ENCODE peak calls at places on chromosomes 13 and 19, in ten cellular contexts. Q is CD8-positive, alpha-beta T cell; X is stomach; U is OCI-LY7; B is heart left ventricle; G is CD8-positive, alpha-beta memory T cell; J is neural progenitor cell; A is fibroblast of lung; N is tibial nerve; V is A673. T is an unnamed sample.

GRCh38 chr19:18762125-18763023 is 28.7 kb downstream of the COMP start:
- DNase-seq in Q (no peak), X (peak; percentile 98), U (no peak), B (no peak), G (no peak), J (no peak), A (peak; percentile 72), N (peak; percentile 60), V (no peak), T (peak; percentile 96)

GRCh38 chr19:17942181-17942580 is 9.4 kb downstream of the CCDC124 start:
- DNase-seq in Q (no peak), X (no peak), U (no peak), B (no peak), G (no peak), J (no peak), A (no peak), N (no peak), V (no peak), T (no peak)

GRCh38 chr13:113989585-113990300 is 15.9 kb upstream of the C13orf46 start:
- DNase-seq in Q (no peak), X (no peak), U (no peak), B (peak; percentile 24), G (no peak), J (no peak), A (no peak), N (no peak), V (no peak), T (peak; percentile 38)

GRCh38 chr19:10510301-10510802 is 6.9 kb downstream of the S1PR5 start:
- DNase-seq in Q (peak; percentile 46), X (no peak), U (peak; percentile 44), B (no peak), G (peak; percentile 41), J (peak; percentile 64), A (no peak), N (no peak), V (peak; percentile 24), T (no peak)

GRCh38 chr19:51122112-51122981 is 2.4 kb upstream of the SIGLEC9 start:
- DNase-seq in Q (no peak), X (no peak), U (no peak), B (no peak), G (no peak), J (no peak), A (no peak), N (no peak), V (no peak), T (no peak)

GRCh38 chr13:22049384-22049783 is 378.5 kb downstream of the FGF9 start:
- DNase-seq in Q (no peak), X (no peak), U (no peak), B (no peak), G (no peak), J (no peak), A (no peak), N (no peak), V (no peak), T (no peak)

GRCh38 chr19:51742736-51743288 is 8.9 kb downstream of the FPR1 start:
- DNase-seq in Q (no peak), X (no peak), U (no peak), B (no peak), G (no peak), J (no peak), A (peak; percentile 86), N (no peak), V (no peak), T (no peak)

GRCh38 chr19:2474232-2475017 is 1.5 kb upstream of the GADD45B start:
- DNase-seq in Q (peak; percentile 66), X (peak; percentile 88), U (peak; percentile 90), B (peak; percentile 93), G (peak; percentile 84), J (peak; percentile 95), A (peak; percentile 91), N (peak; percentile 75), V (peak; percentile 95), T (peak; percentile 89)

GRCh38 chr19:15156391-15156790 is 44.4 kb downstream of the NOTCH3 start:
- DNase-seq in Q (no peak), X (no peak), U (no peak), B (no peak), G (no peak), J (no peak), A (no peak), N (no peak), V (no peak), T (no peak)

GRCh38 chr19:58552655-58553054 is 2.2 kb downstream of the CHMP2A start:
- DNase-seq in Q (no peak), X (no peak), U (no peak), B (no peak), G (no peak), J (no peak), A (no peak), N (no peak), V (no peak), T (no peak)
- H3K36me3 ChIP-seq in Q (peaks cover 59% of the 10 kb centered on the region), X (peaks cover 78% of the 10 kb centered on the region), U (peaks cover 90% of the 10 kb centered on the region), B (peaks cover 81% of the 10 kb centered on the region), G (peaks cover 61% of the 10 kb centered on the region), J (no peaks in the 10 kb centered on the region), A (peaks cover 55% of the 10 kb centered on the region), N (peaks cover 8% of the 10 kb centered on the region), V (peaks cover 65% of the 10 kb centered on the region), T (peaks cover 62% of the 10 kb centered on the region)

GRCh38 chr13:28717170-28717569 is 1.6 kb downstream of the SLC46A3 start:
- DNase-seq in Q (no peak), X (no peak), U (no peak), B (no peak), G (no peak), J (no peak), A (no peak), N (no peak), V (no peak), T (no peak)
- H3K27ac ChIP-seq in Q (no peak overlapping the region), X (peak overlapping the region; percentile 58), U (no peak overlapping the region), B (peak overlapping the region; percentile 99), G (no peak overlapping the region), J (no peak overlapping the region), A (no peak overlapping the region), N (peak overlapping the region; percentile 50), V (no peak overlapping the region), T (peak overlapping the region; percentile 69)

DNA sequence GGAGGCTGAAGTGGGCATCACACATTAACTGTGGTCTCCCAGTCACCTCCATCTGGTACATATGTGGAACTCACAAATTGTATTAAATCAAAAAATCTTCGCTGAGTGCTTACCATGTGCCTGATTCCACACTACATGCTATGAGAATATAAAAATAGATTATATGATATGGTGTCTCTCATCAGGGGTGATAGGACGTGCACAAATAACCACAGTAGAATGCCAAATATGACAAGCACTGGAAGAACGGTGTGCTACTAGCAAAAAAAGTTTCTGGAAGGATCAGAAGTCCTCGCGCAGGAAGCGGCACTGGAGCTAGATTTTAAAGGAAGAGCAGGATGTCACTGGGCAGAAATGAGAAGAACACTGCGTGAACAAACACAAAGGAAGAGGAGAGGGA is 62.3 kb downstream of the TBC1D4 start:
- DNase-seq in Q (no peak), X (no peak), U (no peak), B (no peak), G (no peak), J (no peak), A (no peak), N (no peak), V (no peak), T (no peak)
- H3K4me1 ChIP-seq in Q (no peaks in the 10 kb centered on the region), X (peaks cover 21% of the 10 kb centered on the region), U (peaks cover 100% of the 10 kb centered on the region), B (peaks cover 65% of the 10 kb centered on the region), G (no peaks in the 10 kb centered on the region), J (peaks cover 7% of the 10 kb centered on the region), A (peaks cover 8% of the 10 kb centered on the region), N (peaks cover 75% of the 10 kb centered on the region), V (no peaks in the 10 kb centered on the region), T (peaks cover 27% of the 10 kb centered on the region)

DNA sequence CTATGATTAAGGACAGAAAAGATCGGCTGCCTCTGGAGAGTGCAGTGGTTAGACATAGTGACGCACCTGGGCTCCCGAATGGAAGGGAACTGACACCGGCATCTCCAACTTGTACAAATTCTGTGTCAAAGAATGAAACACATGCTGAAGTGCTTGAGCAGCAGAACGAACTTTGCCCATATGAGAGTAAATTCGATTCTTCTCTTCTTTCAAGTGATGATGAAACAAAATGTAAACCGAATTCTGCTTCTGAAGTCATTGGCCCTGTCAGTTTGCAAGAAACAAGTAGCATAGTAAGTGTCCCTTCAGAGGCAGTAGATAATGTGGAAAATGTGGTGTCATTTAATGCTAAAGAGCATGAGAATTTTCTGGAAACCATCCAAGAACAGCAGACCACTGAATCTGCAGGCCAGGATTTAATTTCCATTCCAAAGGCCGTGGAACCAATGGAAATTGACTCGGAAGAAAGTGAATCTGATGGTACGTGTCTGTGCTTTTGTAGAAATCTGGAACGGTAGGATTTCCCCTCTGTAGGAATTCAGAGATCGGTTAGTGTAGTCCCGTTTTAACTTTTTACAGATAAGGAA is 16.9 kb downstream of the ERCC5 start:
- DNase-seq in Q (no peak), X (no peak), U (no peak), B (no peak), G (no peak), J (no peak), A (no peak), N (no peak), V (peak; percentile 14), T (no peak)
- H3K36me3 ChIP-seq in Q (peaks cover 86% of the 10 kb centered on the region), X (peaks cover 100% of the 10 kb centered on the region), U (peaks cover 78% of the 10 kb centered on the region), B (peaks cover 98% of the 10 kb centered on the region), G (peaks cover 77% of the 10 kb centered on the region), J (peaks cover 11% of the 10 kb centered on the region), A (peaks cover 13% of the 10 kb centered on the region), N (peaks cover 7% of the 10 kb centered on the region), V (peaks cover 81% of the 10 kb centered on the region), T (peaks cover 98% of the 10 kb centered on the region)